ENCODE peak calls at places on chromosomes 16 and 17, in ten cellular contexts. Q is activated effector memory CD4-positive, alpha-beta T cell treated with Interleukin-2 at 50 U/mL for 16 hours; I is tibial artery; T is activated CD4-positive, alpha-beta T cell treated with anti-CD3 and anti-CD28 coated beads, Interleukin-2, amount 50 U/mL, for 24 hours; P is activated T-cell treated with anti-CD3 and anti-CD28 coated beads for 1 hour; F is nephron progenitor cell; C is T-helper 17 cell; O is stimulated activated CD8-positive, alpha-beta memory T cell treated with anti-CD3 and anti-CD28 coated beads, Interleukin-2, amount 100 ng/mL, for 48 hours; M is H4; B is AG20443. Z is an unnamed sample.

GRCh38 chr16:84065536-84066132 is 23.0 kb upstream of the SLC38A8 start:
- DNase-seq in P (no peak), O (peak), Q (no peak), B (peak), C (no peak), T (no peak), F (peak), M (peak), I (no peak), Z (peak)

GRCh38 chr17:21283482-21284318 is 811 bp upstream of the MAP2K3 start:
- DNase-seq in C (no peak), P (no peak), M (no peak), T (no peak), F (peak), I (peak), B (peak), Q (no peak), O (no peak), Z (no peak)

GRCh38 chr17:49896222-49896621 is 48.4 kb upstream of the TAC4 start:
- DNase-seq in T (no peak), I (no peak), M (no peak), P (no peak), C (no peak), O (no peak), F (no peak), B (no peak), Q (no peak), Z (no peak)

GRCh38 chr17:14428640-14429029 is 127.8 kb downstream of the HS3ST3B1 start:
- DNase-seq in M (no peak), I (no peak), T (no peak), P (peak), B (no peak), Q (peak), O (no peak), C (no peak), F (no peak), Z (no peak)

GRCh38 chr16:12899529-12900168 is 1.7 kb upstream of the SHISA9 start:
- DNase-seq in T (no peak), M (no peak), O (no peak), I (no peak), Q (no peak), B (no peak), F (no peak), C (no peak), P (no peak), Z (peak)

GRCh38 chr16:2212362-2213324 is 2.0 kb upstream of the BRICD5 start:
- DNase-seq in M (no peak), B (no peak), Q (no peak), O (no peak), C (no peak), T (no peak), P (no peak), F (no peak), I (no peak), Z (no peak)

GRCh38 chr17:63985387-63986140 is 12.6 kb upstream of the PRR29 start:
- DNase-seq in I (no peak), Q (no peak), F (no peak), P (no peak), B (no peak), C (no peak), O (no peak), T (no peak), M (no peak), Z (no peak)

GRCh38 chr17:44561237-44561623 is 3.9 kb downstream of the FZD2 start:
- DNase-seq in C (no peak), F (no peak), O (no peak), P (no peak), B (no peak), T (no peak), M (no peak), I (no peak), Q (no peak), Z (no peak)

GRCh38 chr16:88500255-88500661 is 47.2 kb downstream of the ZFPM1 start:
- DNase-seq in F (no peak), O (no peak), C (no peak), I (no peak), T (no peak), Q (no peak), M (no peak), B (no peak), P (no peak), Z (no peak)

GRCh38 chr16:72921620-72922019 is 126.3 kb downstream of the ZFHX3 start:
- DNase-seq in P (no peak), T (no peak), C (no peak), O (no peak), M (no peak), B (no peak), Q (no peak), F (no peak), I (peak), Z (no peak)

GRCh38 chr16:4846503-4846900 is 586 bp downstream of the GLYR1 start:
- DNase-seq in M (no peak), F (peak), B (peak), O (peak), T (no peak), P (no peak), I (no peak), C (peak), Q (peak), Z (no peak)

GRCh38 chr16:65832269-65832668 is 534.2 kb upstream of the CDH5 start:
- DNase-seq in C (no peak), M (no peak), P (no peak), O (no peak), T (no peak), Q (no peak), B (no peak), F (peak), I (no peak), Z (no peak)

GRCh38 chr16:84176192-84177053 is 10.4 kb downstream of the TAF1C start:
- DNase-seq in P (no peak), Q (no peak), I (no peak), F (no peak), B (no peak), T (no peak), C (no peak), M (no peak), O (no peak), Z (no peak)

GRCh38 chr17:49862781-49863331 is 15.0 kb upstream of the TAC4 start:
- DNase-seq in I (no peak), T (no peak), B (no peak), P (no peak), M (no peak), F (peak), Q (no peak), C (no peak), O (no peak), Z (no peak)

GRCh38 chr16:67030221-67030962 is 1.4 kb downstream of the CBFB start:
- DNase-seq in B (no peak), M (no peak), C (no peak), P (no peak), T (no peak), I (peak), Q (no peak), F (no peak), O (no peak), Z (no peak)

GRCh38 chr17:64174686-64175456 is 44.9 kb upstream of the ERN1 start:
- DNase-seq in Q (no peak), F (no peak), B (peak), P (no peak), T (no peak), M (no peak), O (no peak), C (no peak), I (peak), Z (no peak)

GRCh38 chr16:10862432-10862831 is 14.6 kb upstream of the CIITA start:
- DNase-seq in Q (no peak), M (peak), T (no peak), O (no peak), C (no peak), I (peak), F (no peak), P (no peak), B (peak), Z (no peak)

GRCh38 chr17:38577645-38578173 is 28.0 kb downstream of the SRCIN1 start:
- DNase-seq in Q (no peak), T (no peak), O (no peak), M (no peak), I (no peak), B (no peak), F (no peak), P (no peak), C (no peak), Z (no peak)

GRCh38 chr17:67558740-67559380 is 158.9 kb upstream of the NOL11 start:
- DNase-seq in T (no peak), O (no peak), C (no peak), P (no peak), B (peak), Q (no peak), F (no peak), M (no peak), I (no peak), Z (no peak)

GRCh38 chr17:49227436-49228261 is 2.9 kb downstream of the PHOSPHO1 start:
- DNase-seq in B (peak), I (peak), F (peak), T (peak), P (peak), C (peak), Q (peak), M (peak), O (peak), Z (no peak)

GRCh38 chr17:50050431-50051032 is 5.4 kb upstream of the ITGA3 start:
- DNase-seq in Q (no peak), C (no peak), B (no peak), F (no peak), P (no peak), O (no peak), I (no peak), T (no peak), M (peak), Z (no peak)

GRCh38 chr16:57540387-57540786 is 2.1 kb upstream of the ADGRG5 start:
- DNase-seq in T (no peak), P (no peak), F (no peak), B (no peak), M (no peak), Q (no peak), O (no peak), C (no peak), I (peak), Z (no peak)

GRCh38 chr17:60106377-60107059 is 27.8 kb upstream of the HEATR6 start:
- DNase-seq in Q (no peak), C (no peak), O (no peak), P (no peak), F (no peak), B (peak), T (no peak), M (peak), I (no peak), Z (no peak)

GRCh38 chr17:27453466-27453865 is 2.8 kb upstream of the KSR1 start:
- DNase-seq in I (no peak), T (no peak), B (no peak), F (no peak), O (no peak), C (no peak), M (peak), P (no peak), Q (no peak), Z (no peak)

GRCh38 chr17:68352041-68352440 is 60.7 kb downstream of the ARSG start:
- DNase-seq in P (no peak), C (no peak), B (no peak), I (no peak), F (no peak), Q (no peak), O (no peak), M (no peak), T (no peak), Z (no peak)

GRCh38 chr17:73637866-73638265 is 6.4 kb downstream of the SDK2 start:
- DNase-seq in C (no peak), M (no peak), T (no peak), O (no peak), F (no peak), I (peak), Q (no peak), P (no peak), B (no peak), Z (no peak)

GRCh38 chr17:73175962-73176565 is 11.3 kb downstream of the SSTR2 start:
- DNase-seq in C (no peak), F (no peak), M (no peak), T (no peak), P (no peak), O (no peak), Q (no peak), B (no peak), I (peak), Z (no peak)

GRCh38 chr16:25192096-25192495 is 24.7 kb upstream of the AQP8 start:
- DNase-seq in B (peak), T (no peak), F (no peak), M (peak), I (no peak), O (no peak), C (no peak), Q (no peak), P (no peak), Z (no peak)

GRCh38 chr16:12674524-12674923 is 129.2 kb downstream of the CPPED1 start:
- DNase-seq in O (no peak), P (no peak), B (no peak), I (no peak), F (no peak), M (no peak), T (no peak), C (no peak), Q (no peak), Z (no peak)

GRCh38 chr17:70483624-70484023 is 314.3 kb downstream of the KCNJ2 start:
- DNase-seq in Q (no peak), T (no peak), C (no peak), F (no peak), P (no peak), M (no peak), O (no peak), I (no peak), B (no peak), Z (no peak)

GRCh38 chr16:66486773-66487579 is 59.9 kb downstream of the BEAN1 start:
- DNase-seq in T (no peak), C (no peak), B (peak), F (no peak), O (no peak), Q (no peak), P (no peak), M (no peak), I (peak), Z (peak)

GRCh38 chr16:50587543-50587942 is 39.3 kb downstream of the NKD1 start:
- DNase-seq in T (no peak), P (no peak), Q (no peak), O (no peak), I (no peak), M (no peak), C (no peak), F (no peak), B (no peak), Z (no peak)

GRCh38 chr16:66653581-66654350 is 42.8 kb downstream of the CMTM4 start:
- DNase-seq in O (no peak), I (no peak), B (no peak), T (no peak), Q (no peak), F (no peak), P (no peak), C (no peak), M (no peak), Z (no peak)

GRCh38 chr16:52546291-52546941 is 527 bp downstream of the TOX3 start:
- DNase-seq in P (no peak), F (no peak), T (no peak), C (no peak), I (no peak), M (no peak), B (no peak), Q (no peak), O (no peak), Z (no peak)

GRCh38 chr17:8946476-8946875 is 19.0 kb downstream of the PIK3R5 start:
- DNase-seq in I (no peak), M (peak), F (no peak), P (no peak), T (no peak), C (no peak), Q (no peak), O (no peak), B (no peak), Z (no peak)

GRCh38 chr16:56609463-56609921 is 1.1 kb downstream of the MT2A start:
- DNase-seq in M (peak), T (no peak), B (no peak), O (peak), I (peak), F (no peak), C (peak), P (peak), Q (peak), Z (no peak)

GRCh38 chr17:47324224-47325020 is 667 bp downstream of the EFCAB13 start:
- DNase-seq in F (peak), I (peak), T (peak), M (peak), C (peak), B (peak), P (peak), O (peak), Q (peak), Z (peak)

GRCh38 chr17:33653389-33653788 is 360.3 kb upstream of the ASIC2 start:
- DNase-seq in Q (no peak), F (no peak), O (no peak), P (no peak), C (no peak), I (no peak), T (no peak), B (no peak), M (no peak), Z (no peak)

GRCh38 chr17:29113334-29113733 is 66.9 kb downstream of the MYO18A start:
- DNase-seq in Q (no peak), M (no peak), O (no peak), B (no peak), T (no peak), P (no peak), I (no peak), C (no peak), F (no peak), Z (no peak)